ENCODE peak calls at places on chromosome 5, in four cellular contexts. N is suprapubic skin, X is uterus, W is stomach. B is an unnamed sample.

GRCh38 chr5:34865131-34865530 is 26.2 kb downstream of the TTC23L start:
- DNase-seq in N (no peak), W (no peak), X (no peak), B (no peak)

GRCh38 chr5:17817946-17818345 is 183.7 kb downstream of the TAF11L14 start:
- DNase-seq in X (no peak), N (no peak), W (no peak), B (no peak)

GRCh38 chr5:179907570-179908324 is at the start of gene TBC1D9B:
- DNase-seq in N (no peak), W (peak), X (peak), B (no peak)

GRCh38 chr5:139470821-139471300 is at the start of gene SMIM33:
- DNase-seq in N (no peak), W (peak), X (no peak), B (no peak)

GRCh38 chr5:41817625-41818301 is 52.5 kb downstream of the OXCT1 start:
- DNase-seq in N (no peak), W (no peak), X (no peak), B (no peak)

GRCh38 chr5:93532370-93532769 is 48.6 kb downstream of the NR2F1-AS1 start:
- DNase-seq in N (no peak), X (peak), W (peak), B (peak)

GRCh38 chr5:172760933-172761332 is 10.1 kb downstream of the DUSP1 start:
- DNase-seq in N (no peak), W (no peak), X (no peak), B (no peak)

GRCh38 chr5:68456756-68457217 is 241.2 kb downstream of the PIK3R1 start:
- DNase-seq in W (peak), N (no peak), X (no peak), B (peak)

GRCh38 chr5:100901851-100902341 is 1.2 kb downstream of the ST8SIA4 start:
- DNase-seq in W (peak), N (peak), X (no peak), B (no peak)

GRCh38 chr5:114191441-114191840 is 170.4 kb upstream of the KCNN2 start:
- DNase-seq in N (no peak), W (no peak), X (no peak), B (no peak)

GRCh38 chr5:65364907-65365306 is 116.8 kb downstream of the ADAMTS6 start:
- DNase-seq in W (no peak), N (no peak), X (no peak), B (no peak)

DNA sequence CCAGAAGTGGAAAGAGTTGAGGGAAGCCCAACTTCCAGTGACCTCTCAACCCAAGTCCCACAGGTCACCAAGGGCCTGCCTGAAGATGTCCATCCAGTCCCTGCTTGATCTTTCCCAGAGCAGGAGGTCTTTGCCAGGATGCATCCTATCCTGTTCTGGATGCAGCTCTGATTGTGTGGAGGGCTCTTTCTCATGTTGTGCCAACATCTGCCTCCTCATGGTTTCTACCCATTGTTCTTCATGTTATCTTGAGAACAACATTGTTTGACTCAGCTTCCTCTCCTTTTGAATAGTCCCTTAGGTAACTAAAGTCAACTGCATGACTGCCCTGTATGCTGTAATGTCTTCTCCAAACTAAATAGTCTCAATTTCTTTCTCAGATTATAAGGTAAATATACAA is 169.3 kb downstream of the CCDC192 start:
- DNase-seq in N (no peak), W (no peak), X (no peak), B (no peak)
- TF ChIP-seq POLR2A in N (no peak), W (no peak), X (no peak), B (no peak)

DNA sequence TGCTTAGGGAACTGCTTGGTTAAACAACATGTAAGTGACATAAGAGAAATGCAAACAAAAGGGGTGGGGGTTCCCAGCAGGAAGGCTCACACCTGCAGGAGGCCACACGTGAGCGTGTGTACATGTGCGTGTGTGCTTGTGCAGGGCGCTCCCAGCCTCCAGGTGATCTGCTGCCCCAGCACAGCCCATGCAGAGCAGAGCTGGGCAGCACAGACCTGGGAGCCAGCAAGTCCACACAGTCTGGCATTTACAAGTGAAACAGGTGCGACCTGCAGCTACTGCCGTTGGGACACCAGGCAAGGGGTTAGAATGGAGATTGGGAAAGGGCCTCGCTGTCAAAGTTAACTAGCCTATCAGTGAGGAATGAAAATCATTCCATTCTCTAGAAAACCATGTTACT is 41.8 kb downstream of the GRAMD2B start:
- DNase-seq in W (peak), N (no peak), X (no peak), B (no peak)
- H3K4me3 ChIP-seq in W (no peak), N (no peak), X (no peak), B (no peak)

DNA sequence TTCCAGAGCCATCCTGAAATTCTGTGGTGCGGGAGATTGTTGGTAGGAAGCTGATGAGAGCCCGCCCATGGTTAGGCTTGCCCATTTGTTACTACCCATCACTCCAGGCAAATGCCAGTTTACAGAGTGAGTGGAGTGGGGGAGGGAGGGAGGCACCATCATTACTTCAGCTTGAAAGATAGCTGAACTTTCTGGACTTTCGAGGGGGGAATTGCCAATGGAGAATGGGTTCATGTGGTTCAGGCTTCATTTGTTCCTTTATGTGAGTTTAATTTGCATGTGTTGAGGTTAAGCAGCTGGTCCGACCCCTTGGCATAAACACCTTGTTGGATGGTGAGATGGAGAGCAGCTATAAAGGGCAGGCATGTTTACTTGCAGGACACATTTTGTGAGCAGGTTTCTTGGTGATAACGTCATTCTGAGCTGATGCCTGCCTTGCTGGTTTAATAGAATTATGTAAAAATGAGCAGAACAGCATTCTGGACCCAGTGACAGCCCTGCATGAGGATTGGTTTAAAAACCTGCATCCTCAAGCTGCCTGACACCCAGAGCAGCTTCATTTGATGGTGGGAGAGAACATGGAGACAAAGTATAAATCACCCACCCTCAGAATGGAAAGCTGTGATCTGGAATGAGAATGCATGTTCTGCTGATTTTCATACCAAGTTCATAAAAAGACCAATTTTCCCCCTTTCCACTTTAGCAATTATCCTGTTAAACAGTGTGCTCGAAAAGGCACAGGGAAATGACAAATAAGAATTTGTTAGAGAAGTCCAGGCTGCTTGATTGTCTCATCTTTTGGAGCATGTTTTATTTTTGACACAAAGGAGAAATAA is 106.3 kb downstream of the TRIO start:
- DNase-seq in W (no peak), X (no peak), N (no peak), B (no peak)
- H3K27ac ChIP-seq in W (no peak), X (peak), N (no peak), B (no peak)

DNA sequence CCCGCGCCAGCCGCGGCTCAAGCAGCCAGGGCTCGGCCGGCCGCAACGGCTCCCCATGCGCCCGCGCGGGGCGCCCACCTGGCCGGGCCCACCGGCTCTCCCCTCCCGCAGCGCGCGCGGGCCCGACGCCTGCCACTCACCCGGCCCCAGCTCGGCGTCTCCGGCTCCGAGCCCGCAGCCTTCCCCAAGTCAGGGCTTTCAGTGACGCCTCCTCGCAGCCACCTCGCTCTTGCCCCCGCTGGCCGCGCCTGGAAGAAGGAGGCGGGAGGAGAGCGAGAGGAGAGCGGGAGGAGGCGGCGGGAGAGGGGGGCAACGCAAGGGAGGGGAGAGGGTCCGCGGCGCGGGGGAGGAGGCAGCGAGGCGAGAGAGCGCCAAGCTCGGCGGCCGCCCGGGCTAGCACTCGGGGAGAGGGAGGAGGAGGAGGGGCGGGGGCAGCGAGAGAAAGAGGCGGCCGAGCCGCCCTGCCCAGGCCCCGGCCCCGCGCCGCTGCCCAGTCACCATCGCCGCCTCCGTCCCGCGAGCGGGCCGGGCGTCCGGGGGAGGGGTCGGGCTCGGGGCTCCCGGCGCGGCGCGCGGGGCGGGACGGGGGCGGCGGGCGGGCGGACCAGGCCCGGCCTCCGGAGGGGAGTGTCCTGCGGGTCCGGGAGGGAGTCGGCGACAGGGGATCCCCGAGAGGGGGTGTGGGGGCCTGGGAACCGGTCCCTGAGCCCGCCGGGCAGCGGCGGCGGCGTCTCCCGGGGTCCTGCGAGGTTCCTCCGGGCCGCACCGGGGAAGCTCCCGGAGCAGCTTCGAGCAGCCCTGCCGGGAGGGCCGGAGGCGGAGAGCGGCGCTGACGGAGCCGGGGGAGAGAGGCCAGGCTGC is at the start of gene LHFPL2:
- DNase-seq in W (peak), N (peak), X (peak), B (peak)
- TF ChIP-seq POLR2A in W (no peak), N (no peak), X (peak), B (no peak)

GRCh38 chr5:6158974-6159863 is 219.1 kb downstream of the MED10 start:
- DNase-seq in W (no peak), N (no peak), X (no peak), B (no peak)
- H3K4me3 ChIP-seq in W (no peak), N (peak), X (no peak), B (peak)

DNA sequence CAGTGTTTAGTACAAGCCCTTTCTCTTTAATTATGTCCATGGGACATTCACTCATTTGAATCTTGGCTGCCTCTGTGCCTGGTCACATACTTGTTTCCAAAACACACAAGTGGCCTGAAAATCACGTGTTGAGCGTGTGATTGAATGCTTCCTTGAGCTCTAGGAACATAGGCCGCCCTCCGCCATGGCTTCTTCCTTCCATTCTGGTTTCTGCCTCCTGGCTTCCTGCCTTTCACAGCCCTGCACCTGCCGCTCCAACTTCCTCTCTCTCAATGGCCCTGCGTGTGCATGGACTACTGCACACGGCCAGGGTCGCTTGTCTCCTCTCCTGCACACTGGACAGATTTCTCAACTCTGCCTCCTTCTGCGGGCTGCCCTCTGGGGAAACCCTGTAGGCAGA is 111.1 kb upstream of the RETREG1 start:
- DNase-seq in W (peak), X (no peak), N (no peak), B (no peak)
- H3K27ac ChIP-seq in W (peak), X (no peak), N (peak), B (no peak)

B was measured in breast epithelium.